ENCODE peak calls at places on chromosomes 6 and 20, in seven cellular contexts. K is mesendoderm, S is H9, H is mesenchymal stem cell, V is H1, N is IMR-90, C is trophoblast cell. O is an unnamed sample.

GRCh38 chr6:40923326-40923725 is 115.7 kb downstream of the UNC5CL start:
- DNase-seq in S (peak; percentile 35), C (no peak), H (no peak), N (no peak), K (peak; percentile 39), V (no peak), O (no peak)

GRCh38 chr20:4571759-4572531 is 149.8 kb upstream of the PRND start:
- DNase-seq in K (no peak), S (no peak), H (no peak), N (peak; percentile 39), C (no peak), V (no peak), O (no peak)

GRCh38 chr6:158669145-158670035 is 19.5 kb downstream of the SYTL3 start:
- DNase-seq in C (no peak), K (no peak), V (no peak), H (no peak), S (no peak), N (peak; percentile 69), O (no peak)

GRCh38 chr6:32108094-32108627 is 977 bp downstream of the TNXB start:
- DNase-seq in V (no peak), H (peak; percentile 66), S (no peak), K (no peak), N (peak; percentile 21), C (no peak), O (no peak)

GRCh38 chr20:9218412-9219001 is 149.6 kb downstream of the PLCB4 start:
- DNase-seq in H (peak; percentile 90), N (peak; percentile 69), V (no peak), K (no peak), S (no peak), C (no peak), O (no peak)

GRCh38 chr6:3500262-3501001 is 43.6 kb upstream of the SLC22A23 start:
- DNase-seq in N (peak; percentile 71), K (no peak), S (no peak), H (peak; percentile 62), V (no peak), C (peak; percentile 35), O (no peak)

GRCh38 chr6:137266032-137266586 is 46.9 kb upstream of the IFNGR1 start:
- DNase-seq in S (no peak), K (no peak), N (no peak), C (peak; percentile 1), H (peak; percentile 66), V (no peak), O (no peak)

GRCh38 chr20:58623579-58624473 is 27.3 kb upstream of the STX16 start:
- DNase-seq in N (peak; percentile 97), C (peak; percentile 83), V (no peak), H (peak; percentile 96), S (no peak), K (no peak), O (no peak)

GRCh38 chr20:34037767-34038166 is 44.1 kb downstream of the RALY start:
- DNase-seq in S (no peak), C (no peak), K (no peak), N (peak; percentile 77), V (no peak), H (peak; percentile 13), O (no peak)

GRCh38 chr6:150068173-150068785 is 642 bp downstream of the ULBP3 start:
- DNase-seq in V (no peak), H (peak; percentile 25), S (no peak), C (no peak), K (no peak), N (no peak), O (no peak)
- H3K23ac ChIP-seq in V (no peak overlapping the region), H (peak overlapping the region; percentile 5), S (no peak overlapping the region), C (no peak overlapping the region), K (no peak overlapping the region), N (peak overlapping the region; percentile 77), O (no peak overlapping the region)

GRCh38 chr20:31916724-31917123 is 35.1 kb downstream of the PDRG1 start:
- DNase-seq in H (no peak), C (no peak), V (no peak), S (no peak), N (no peak), K (no peak), O (no peak)
- H3K23ac ChIP-seq in H (no peak overlapping the region), C (no peak overlapping the region), V (no peak overlapping the region), S (no peak overlapping the region), N (no peak overlapping the region), K (no peak overlapping the region), O (no peak overlapping the region)

GRCh38 chr20:54929191-54929590 is 453.8 kb downstream of the DOK5 start:
- DNase-seq in H (no peak), N (no peak), C (no peak), S (no peak), V (no peak), K (no peak), O (no peak)
- H3K23ac ChIP-seq in H (no peak overlapping the region), N (no peak overlapping the region), C (no peak overlapping the region), S (no peak overlapping the region), V (no peak overlapping the region), K (no peak overlapping the region), O (no peak overlapping the region)

DNA sequence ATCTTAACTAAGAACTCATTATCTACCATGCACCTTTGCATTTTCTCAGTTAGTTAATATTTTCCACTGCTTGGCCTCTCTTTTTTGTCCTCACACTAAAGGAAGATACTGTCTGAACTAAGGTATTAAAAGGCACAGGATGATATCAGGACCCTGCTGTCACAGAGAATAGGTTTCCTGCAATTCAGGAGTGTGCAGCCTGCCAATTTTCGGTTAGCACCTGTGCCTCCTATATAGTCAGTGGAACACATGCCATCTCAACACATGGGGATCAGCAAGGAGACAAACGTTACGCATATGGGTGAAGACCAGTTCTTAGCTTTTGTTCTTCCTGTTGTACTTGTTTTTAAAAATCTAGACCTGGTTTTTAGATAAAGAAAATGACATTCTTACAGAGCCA is 71.0 kb downstream of the FUT9 start:
- DNase-seq in C (no peak), H (no peak), K (no peak), N (no peak), V (no peak), S (no peak), O (no peak)
- H3K23ac ChIP-seq in C (no peak overlapping the region), H (no peak overlapping the region), K (no peak overlapping the region), N (no peak overlapping the region), V (no peak overlapping the region), S (no peak overlapping the region), O (no peak overlapping the region)